ENCODE peak calls at places on chromosomes 16 and 17, in ten cellular contexts. H is IMR-90, Y is breast epithelium, M is heart left ventricle, E is spleen, P is adrenal gland, V is gastrocnemius medialis, S is esophagus squamous epithelium, W is A549, N is transverse colon. R is an unnamed sample.

GRCh38 chr17:77315551-77316190 is 174.9 kb downstream of the SEC14L1 start:
- DNase-seq in S (no peak), E (peak), N (peak), Y (no peak), V (peak), P (peak), M (no peak), W (no peak), H (no peak), R (no peak)

GRCh38 chr16:25692734-25693508 is 1.2 kb downstream of the HS3ST4 start:
- DNase-seq in W (no peak), N (no peak), P (no peak), S (no peak), E (no peak), M (no peak), V (no peak), H (no peak), Y (no peak), R (no peak)

GRCh38 chr17:27651411-27652345 is 20.7 kb downstream of the LGALS9 start:
- DNase-seq in W (no peak), V (peak), N (peak), Y (peak), S (no peak), E (peak), P (peak), M (peak), H (peak), R (peak)

GRCh38 chr17:45720386-45720785 is 63.7 kb upstream of the CRHR1 start:
- DNase-seq in V (no peak), P (no peak), Y (no peak), S (no peak), E (no peak), M (no peak), H (no peak), N (no peak), W (no peak), R (no peak)

GRCh38 chr17:40541873-40542561 is 23.3 kb downstream of the CCR7 start:
- DNase-seq in Y (no peak), V (no peak), P (no peak), H (no peak), E (peak), S (no peak), M (peak), W (no peak), N (no peak), R (no peak)

GRCh38 chr16:65342231-65342866 is 220.5 kb upstream of the CDH11 start:
- DNase-seq in M (no peak), E (no peak), H (no peak), P (no peak), S (no peak), W (no peak), V (no peak), Y (no peak), N (no peak), R (no peak)

GRCh38 chr17:77400445-77400870 is 259.7 kb downstream of the SEC14L1 start:
- DNase-seq in P (no peak), W (no peak), V (no peak), S (no peak), Y (no peak), H (no peak), N (no peak), E (peak), M (peak), R (no peak)

GRCh38 chr16:85988723-85989313 is 89.9 kb downstream of the IRF8 start:
- DNase-seq in S (no peak), M (no peak), H (no peak), V (no peak), E (no peak), P (no peak), Y (no peak), N (peak), W (no peak), R (no peak)

GRCh38 chr17:66412857-66413563 is 110.6 kb downstream of the PRKCA start:
- DNase-seq in P (no peak), W (no peak), N (no peak), Y (no peak), V (no peak), S (no peak), M (no peak), E (no peak), H (no peak), R (no peak)

GRCh38 chr16:31362476-31363405 is 7.8 kb downstream of the ITGAX start:
- DNase-seq in Y (no peak), P (no peak), N (no peak), E (peak), W (no peak), M (no peak), V (no peak), H (no peak), S (no peak), R (no peak)

GRCh38 chr16:1983053-1983543 is 895 bp upstream of the GFER start:
- DNase-seq in E (no peak), N (no peak), M (no peak), V (no peak), H (no peak), S (no peak), W (no peak), Y (no peak), P (no peak), R (no peak)

GRCh38 chr17:75307957-75308731 is 18.9 kb upstream of the SLC25A19 start:
- DNase-seq in N (no peak), W (no peak), H (no peak), E (no peak), S (no peak), M (no peak), V (no peak), Y (no peak), P (no peak), R (no peak)

GRCh38 chr17:17379197-17379991 is 76.2 kb downstream of the NT5M start:
- DNase-seq in N (no peak), V (no peak), E (peak), M (no peak), W (no peak), Y (no peak), P (no peak), H (peak), S (no peak), R (no peak)

GRCh38 chr16:50234771-50235556 is 31.4 kb upstream of the ADCY7 start:
- DNase-seq in H (peak), M (no peak), V (no peak), W (no peak), N (no peak), E (no peak), P (no peak), Y (no peak), S (no peak), R (no peak)

GRCh38 chr16:20291807-20292206 is 35.5 kb downstream of the GP2 start:
- DNase-seq in H (no peak), W (no peak), M (no peak), P (no peak), E (no peak), Y (no peak), N (no peak), S (no peak), V (no peak), R (no peak)

GRCh38 chr16:868386-868755 is 67.8 kb upstream of the GNG13 start:
- DNase-seq in Y (no peak), E (peak), H (no peak), M (no peak), S (no peak), W (no peak), N (no peak), P (no peak), V (no peak), R (no peak)

GRCh38 chr17:19485800-19486340 is 47.8 kb upstream of the SLC47A1 start:
- DNase-seq in Y (no peak), P (no peak), S (no peak), H (no peak), M (no peak), N (no peak), W (no peak), E (peak), V (no peak), R (no peak)

GRCh38 chr17:45794840-45795239 is 10.7 kb downstream of the CRHR1 start:
- DNase-seq in H (no peak), V (no peak), P (no peak), N (no peak), M (no peak), S (no peak), E (no peak), Y (no peak), W (peak), R (no peak)

GRCh38 chr17:43740541-43740940 is 18.1 kb downstream of the SOST start:
- DNase-seq in S (no peak), P (no peak), H (peak), M (no peak), V (no peak), N (no peak), E (no peak), W (no peak), Y (no peak), R (no peak)

GRCh38 chr17:6090253-6090652 is 20.1 kb downstream of the WSCD1 start:
- DNase-seq in M (no peak), E (peak), V (peak), P (no peak), H (no peak), N (peak), S (no peak), W (no peak), Y (no peak), R (no peak)

GRCh38 chr16:28062261-28063046 is 1.1 kb downstream of the GSG1L start:
- DNase-seq in P (no peak), Y (no peak), S (no peak), W (no peak), H (no peak), N (no peak), M (no peak), E (peak), V (no peak), R (no peak)

GRCh38 chr17:51703364-51704341 is 443.3 kb downstream of the UTP18 start:
- DNase-seq in E (no peak), P (peak), N (no peak), M (peak), Y (peak), H (no peak), W (no peak), V (no peak), S (no peak), R (peak)

GRCh38 chr17:55830210-55830609 is 79.4 kb downstream of the PCTP start:
- DNase-seq in N (no peak), E (no peak), Y (no peak), M (no peak), H (no peak), S (no peak), P (no peak), W (no peak), V (no peak), R (no peak)

GRCh38 chr17:48715496-48716399 is 6.6 kb downstream of the PRAC1 start:
- DNase-seq in V (no peak), E (no peak), M (no peak), P (no peak), S (no peak), N (no peak), H (no peak), W (no peak), Y (no peak), R (no peak)

GRCh38 chr17:83203472-83204221 is 124.2 kb downstream of the METRNL start:
- DNase-seq in Y (peak), S (no peak), N (peak), M (peak), E (peak), W (no peak), P (peak), H (no peak), V (peak), R (peak)

GRCh38 chr17:80832266-80832676 is 159.4 kb upstream of the CHMP6 start:
- DNase-seq in P (peak), V (peak), H (peak), W (peak), S (no peak), E (no peak), Y (no peak), N (peak), M (peak), R (peak)
- H3K4me3 ChIP-seq in P (no peak), V (peak), H (peak), W (peak), S (no peak), E (no peak), Y (peak), N (peak), M (peak), R (peak)

GRCh38 chr16:88758944-88759244 is 26.1 kb downstream of the PIEZO1 start:
- DNase-seq in V (no peak), E (no peak), W (no peak), Y (no peak), S (no peak), N (no peak), H (no peak), M (no peak), P (no peak), R (no peak)
- TF ChIP-seq POLR2A in V (no peak), E (no peak), W (no peak), Y (no peak), S (no peak), N (no peak), H (no peak), M (no peak), P (no peak), R (no peak)

DNA sequence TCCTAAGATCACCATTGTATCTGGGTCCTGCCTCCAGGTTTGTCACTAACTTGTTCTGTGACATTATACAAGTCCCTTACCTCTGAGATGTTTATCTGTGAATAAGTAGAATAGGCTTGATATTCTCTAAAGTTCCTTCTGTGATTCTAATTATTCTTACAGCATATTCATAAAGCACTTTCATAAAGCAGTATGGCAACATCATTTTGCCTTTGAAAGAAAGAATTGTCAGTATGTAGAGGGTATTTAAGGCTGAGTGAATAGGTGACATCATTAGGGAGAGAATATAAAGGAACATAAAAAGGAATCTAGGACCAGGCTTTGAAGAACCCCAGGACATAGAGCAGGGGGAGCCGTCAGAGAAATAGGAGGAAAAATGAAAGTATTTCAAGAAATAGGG is 15.6 kb downstream of the VMP1 start:
- DNase-seq in S (no peak), M (no peak), H (no peak), E (no peak), P (no peak), W (no peak), N (no peak), V (no peak), Y (no peak), R (no peak)
- H3K4me3 ChIP-seq in S (no peak), M (no peak), H (no peak), E (no peak), P (no peak), W (no peak), N (peak), V (no peak), Y (no peak), R (no peak)

GRCh38 chr16:69799601-69800000 is 37.5 kb downstream of the WWP2 start:
- DNase-seq in E (no peak), N (no peak), H (peak), M (no peak), W (no peak), P (peak), V (no peak), S (no peak), Y (no peak), R (no peak)

GRCh38 chr16:69798466-69798865 is 36.3 kb downstream of the WWP2 start:
- DNase-seq in H (peak), P (peak), N (no peak), Y (no peak), W (no peak), S (no peak), V (no peak), E (no peak), M (no peak), R (no peak)

DNA sequence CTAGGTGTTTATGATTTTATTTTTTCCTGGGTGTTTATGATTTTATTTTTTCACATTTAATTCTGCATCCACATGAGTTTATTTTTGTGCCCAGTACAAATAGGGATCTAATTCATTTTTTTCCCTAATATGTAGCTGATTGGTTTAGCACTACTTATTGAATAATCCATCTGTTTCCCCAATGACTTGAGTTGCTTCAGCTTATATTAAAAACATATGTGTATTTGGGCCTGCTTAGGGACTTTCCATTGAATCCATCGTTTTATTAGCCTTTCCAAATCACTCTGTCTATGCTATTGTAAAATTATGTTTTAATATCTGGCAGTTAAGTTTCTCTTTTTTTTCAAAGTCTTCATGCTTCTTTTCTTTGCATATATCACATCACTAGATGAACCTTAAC is 42.2 kb downstream of the WWP2 start:
- DNase-seq in S (no peak), H (no peak), V (no peak), M (no peak), N (no peak), P (no peak), Y (no peak), E (no peak), W (no peak), R (no peak)
- TF ChIP-seq POLR2A in S (no peak), H (no peak), V (no peak), M (no peak), N (no peak), P (no peak), Y (no peak), E (no peak), W (no peak), R (no peak)

GRCh38 chr17:42409467-42410351 is 13.3 kb downstream of the CAVIN1 start:
- DNase-seq in S (no peak), Y (peak), W (peak), E (no peak), P (peak), V (peak), H (peak), M (peak), N (peak), R (peak)
- H3K4me3 ChIP-seq in S (no peak), Y (peak), W (peak), E (no peak), P (no peak), V (peak), H (no peak), M (peak), N (no peak), R (no peak)

GRCh38 chr16:66552288-66553143 is at the start of gene CKLF:
- DNase-seq in M (peak), S (no peak), E (peak), N (peak), W (peak), P (peak), H (peak), Y (peak), V (peak), R (peak)
- TF ChIP-seq POLR2A in M (no peak), S (no peak), E (no peak), N (peak), W (peak), P (peak), H (no peak), Y (peak), V (peak), R (peak)

GRCh38 chr16:4661661-4662060 is 31.7 kb upstream of the NUDT16L1 start:
- DNase-seq in S (no peak), V (no peak), P (no peak), N (no peak), E (no peak), Y (no peak), W (no peak), M (no peak), H (no peak), R (no peak)

GRCh38 chr16:4663756-4664465 is 29.5 kb upstream of the NUDT16L1 start:
- DNase-seq in P (peak), S (no peak), V (peak), N (peak), E (peak), Y (no peak), H (no peak), W (no peak), M (peak), R (no peak)

GRCh38 chr16:4667203-4667983 is 26.0 kb upstream of the NUDT16L1 start:
- DNase-seq in E (no peak), W (no peak), M (no peak), N (no peak), P (no peak), S (no peak), Y (no peak), V (no peak), H (no peak), R (no peak)

GRCh38 chr16:4666537-4667202 is 26.7 kb upstream of the NUDT16L1 start:
- DNase-seq in N (no peak), W (no peak), V (no peak), E (no peak), P (no peak), Y (no peak), S (no peak), M (no peak), H (no peak), R (no peak)

DNA sequence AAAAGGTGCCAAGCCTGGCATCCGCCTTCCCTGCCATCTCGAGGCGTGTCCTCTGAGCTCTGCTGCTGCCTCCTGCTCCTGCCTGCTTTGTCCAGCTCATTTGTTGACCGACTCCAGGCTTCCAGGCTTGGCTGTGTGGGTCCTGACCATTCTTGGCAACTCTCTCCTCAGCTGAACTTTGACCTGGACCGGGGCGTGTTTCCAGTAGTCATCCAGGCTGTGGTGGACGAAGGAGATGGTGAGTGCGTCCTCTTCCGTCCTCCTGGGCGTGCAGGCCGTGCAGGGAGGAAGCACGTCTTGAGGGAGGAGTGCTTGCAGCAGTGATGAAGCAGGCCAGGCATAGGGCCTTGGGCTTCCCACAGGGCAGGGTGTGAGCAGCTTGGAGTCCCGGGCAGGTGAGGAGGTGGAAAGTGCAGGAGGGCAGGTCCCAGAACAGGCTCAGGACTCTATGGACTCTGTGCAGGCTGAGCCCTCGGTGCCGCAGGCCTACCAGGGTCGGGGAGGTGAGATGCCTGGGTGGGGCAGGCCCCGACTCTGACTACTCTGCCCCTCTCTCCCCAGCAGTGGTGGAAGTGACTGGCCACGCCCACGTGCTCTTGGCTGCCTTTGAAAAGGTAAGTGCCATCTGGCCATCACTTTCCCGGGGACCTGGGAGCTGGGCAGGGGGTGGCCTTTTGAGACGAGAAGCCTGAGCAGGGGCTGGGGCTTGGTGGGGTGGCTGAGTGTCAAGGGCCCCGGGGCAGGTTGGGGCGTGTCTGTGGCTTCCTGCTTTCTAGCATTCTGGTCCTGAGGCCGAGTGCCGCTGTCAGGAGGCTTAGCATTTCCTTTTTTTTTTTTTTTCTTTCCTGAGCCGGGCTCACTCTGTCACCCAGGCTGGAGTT is 28.6 kb upstream of the NUDT16L1 start:
- DNase-seq in W (no peak), P (peak), V (no peak), M (peak), H (no peak), Y (no peak), S (no peak), N (peak), E (peak), R (peak)
- H3K4me3 ChIP-seq in W (no peak), P (no peak), V (no peak), M (no peak), H (no peak), Y (no peak), S (no peak), N (no peak), E (no peak), R (no peak)

GRCh38 chr16:59044616-59045015 is 310.5 kb upstream of the GOT2 start:
- DNase-seq in Y (no peak), M (no peak), W (no peak), P (no peak), N (no peak), E (no peak), V (no peak), S (no peak), H (no peak), R (no peak)

GRCh38 chr16:59045496-59045895 is 311.4 kb upstream of the GOT2 start:
- DNase-seq in Y (no peak), W (no peak), M (no peak), H (peak), V (no peak), E (no peak), P (no peak), N (no peak), S (no peak), R (no peak)

GRCh38 chr16:59046335-59046734 is 312.2 kb upstream of the GOT2 start:
- DNase-seq in P (no peak), N (no peak), W (no peak), M (no peak), S (no peak), H (peak), V (no peak), Y (no peak), E (no peak), R (no peak)

GRCh38 chr16:59047114-59047513 is 313.0 kb upstream of the GOT2 start:
- DNase-seq in M (no peak), P (no peak), E (no peak), Y (no peak), S (no peak), H (no peak), V (no peak), W (no peak), N (no peak), R (no peak)

DNA sequence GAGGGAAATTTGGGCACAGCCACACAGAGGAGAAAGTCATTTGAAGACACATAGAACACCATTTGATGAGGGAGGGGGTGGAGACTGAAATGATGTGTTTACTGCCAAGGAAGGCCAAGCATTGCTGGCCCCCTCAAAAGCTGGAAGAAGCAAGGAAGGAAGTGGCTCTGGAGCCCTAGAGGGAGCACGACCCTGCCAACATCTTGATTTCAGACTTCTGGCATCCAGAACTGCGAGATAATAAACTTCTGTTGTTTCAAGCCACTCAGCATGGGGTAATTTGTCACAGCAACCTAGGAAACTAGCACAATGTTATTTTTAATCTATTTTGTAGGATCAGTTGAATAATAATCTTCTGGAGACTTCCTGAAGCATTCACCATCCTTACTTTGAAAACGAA is 314.8 kb upstream of the GOT2 start:
- DNase-seq in Y (no peak), P (no peak), H (no peak), E (no peak), V (no peak), N (no peak), W (no peak), M (no peak), S (no peak), R (no peak)
- TF ChIP-seq POLR2A in Y (no peak), P (no peak), H (no peak), E (no peak), V (no peak), N (no peak), W (no peak), M (no peak), S (no peak), R (no peak)